ENCODE peak calls at places on chromosome 20, in four cellular contexts. S, O, A and P are unnamed samples.

GRCh38 chr20:22383156-22383555 is 201.2 kb downstream of the FOXA2 start:
- DNase-seq in A (no peak), O (no peak), S (no peak), P (no peak)

GRCh38 chr20:5789827-5790226 is 39.6 kb downstream of the SHLD1 start:
- DNase-seq in A (no peak), S (no peak), O (no peak), P (no peak)

GRCh38 chr20:35561268-35561667 is 19.4 kb downstream of the ERGIC3 start:
- DNase-seq in O (no peak), A (no peak), S (no peak), P (peak; percentile 51)

GRCh38 chr20:53652859-53653520 is 59.4 kb upstream of the ZNF217 start:
- DNase-seq in S (no peak), A (no peak), O (no peak), P (no peak)

GRCh38 chr20:54643761-54644160 is 168.4 kb downstream of the DOK5 start:
- DNase-seq in A (no peak), S (no peak), O (no peak), P (peak; percentile 7)

GRCh38 chr20:61310954-61311353 is 58.9 kb downstream of the CDH4 start:
- DNase-seq in S (no peak), A (no peak), O (no peak), P (no peak)

GRCh38 chr20:38290829-38291581 is 13.0 kb upstream of the BPI start:
- DNase-seq in A (no peak), O (peak; percentile 60), S (no peak), P (no peak)

GRCh38 chr20:33445881-33446615 is 2.5 kb upstream of the SNTA1 start:
- DNase-seq in O (no peak), A (no peak), S (no peak), P (no peak)

GRCh38 chr20:2918096-2919049 is 45.1 kb downstream of the PTPRA start:
- DNase-seq in A (no peak), S (no peak), O (no peak), P (no peak)

GRCh38 chr20:21557246-21557982 is 43.5 kb upstream of the NKX2-2 start:
- DNase-seq in S (no peak), A (no peak), O (no peak), P (no peak)

GRCh38 chr20:62008643-62009183 is 57.0 kb downstream of the TAF4 start:
- DNase-seq in O (no peak), S (no peak), A (no peak), P (no peak)

GRCh38 chr20:58651548-58651822 is 402 bp downstream of the STX16 start:
- DNase-seq in S (peak; percentile 43), A (no peak), O (peak; percentile 24), P (no peak)

GRCh38 chr20:58651823-58652605 is 931 bp downstream of the STX16 start:
- DNase-seq in O (peak; percentile 34), A (peak; percentile 89), S (no peak), P (peak; percentile 78)

GRCh38 chr20:58650776-58651547 is at the start of gene STX16:
- DNase-seq in O (peak; percentile 89), S (peak; percentile 80), A (peak; percentile 97), P (peak; percentile 95)

GRCh38 chr20:58649288-58650180 is 1.5 kb upstream of the STX16 start:
- DNase-seq in O (peak; percentile 30), A (peak; percentile 89), S (no peak), P (no peak)

GRCh38 chr20:58650181-58650775 is 805 bp upstream of the STX16 start:
- DNase-seq in S (peak; percentile 25), O (peak; percentile 50), A (peak; percentile 91), P (no peak)
- TF ChIP-seq CTCF in S (no peak), O (no peak), A (no peak), P (peak; percentile 27)

GRCh38 chr20:50256577-50256976 is 65.9 kb downstream of the CEBPB start:
- DNase-seq in S (no peak), A (no peak), O (no peak), P (no peak)
- TF ChIP-seq CTCF in S (no peak), A (no peak), O (no peak), P (no peak)

DNA sequence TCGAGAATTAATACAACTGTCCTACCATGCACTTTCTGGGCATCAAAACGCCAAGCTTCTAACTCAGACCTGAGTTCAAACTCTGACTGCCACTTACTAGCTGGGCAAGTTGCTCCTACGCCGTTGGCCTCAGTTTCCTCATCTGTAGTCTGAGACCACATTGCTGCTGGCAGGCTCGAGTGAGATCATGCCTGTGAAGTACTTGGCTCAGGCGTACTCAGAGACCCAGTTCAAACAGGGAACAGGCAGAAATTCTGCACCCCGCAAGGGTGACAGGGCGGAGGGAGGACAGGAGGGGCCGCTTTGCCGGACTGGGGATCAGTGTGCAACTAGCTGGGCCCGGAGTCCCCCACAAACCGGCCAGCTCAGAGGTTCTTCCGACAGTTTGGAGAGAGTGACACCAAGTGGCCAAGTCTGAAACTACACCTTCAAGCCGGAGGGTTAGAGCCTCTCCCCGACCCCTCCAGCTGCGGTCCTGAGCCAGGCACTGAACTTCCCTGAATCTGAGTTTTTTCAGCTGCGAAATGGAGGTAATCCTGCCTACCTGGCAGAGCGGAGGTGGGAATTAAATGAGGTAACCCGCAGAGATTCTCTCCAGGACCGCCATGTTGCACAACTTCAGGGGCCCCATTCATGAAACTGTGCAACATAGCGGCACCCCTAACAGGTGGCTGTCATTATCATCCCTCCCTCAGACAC is 46.0 kb upstream of the PTPN1 start:
- DNase-seq in O (peak; percentile 44), S (peak; percentile 55), A (peak; percentile 84), P (peak; percentile 60)
- TF ChIP-seq CTCF in O (peak; percentile 83), S (peak; percentile 78), A (peak; percentile 85), P (peak; percentile 77)

DNA sequence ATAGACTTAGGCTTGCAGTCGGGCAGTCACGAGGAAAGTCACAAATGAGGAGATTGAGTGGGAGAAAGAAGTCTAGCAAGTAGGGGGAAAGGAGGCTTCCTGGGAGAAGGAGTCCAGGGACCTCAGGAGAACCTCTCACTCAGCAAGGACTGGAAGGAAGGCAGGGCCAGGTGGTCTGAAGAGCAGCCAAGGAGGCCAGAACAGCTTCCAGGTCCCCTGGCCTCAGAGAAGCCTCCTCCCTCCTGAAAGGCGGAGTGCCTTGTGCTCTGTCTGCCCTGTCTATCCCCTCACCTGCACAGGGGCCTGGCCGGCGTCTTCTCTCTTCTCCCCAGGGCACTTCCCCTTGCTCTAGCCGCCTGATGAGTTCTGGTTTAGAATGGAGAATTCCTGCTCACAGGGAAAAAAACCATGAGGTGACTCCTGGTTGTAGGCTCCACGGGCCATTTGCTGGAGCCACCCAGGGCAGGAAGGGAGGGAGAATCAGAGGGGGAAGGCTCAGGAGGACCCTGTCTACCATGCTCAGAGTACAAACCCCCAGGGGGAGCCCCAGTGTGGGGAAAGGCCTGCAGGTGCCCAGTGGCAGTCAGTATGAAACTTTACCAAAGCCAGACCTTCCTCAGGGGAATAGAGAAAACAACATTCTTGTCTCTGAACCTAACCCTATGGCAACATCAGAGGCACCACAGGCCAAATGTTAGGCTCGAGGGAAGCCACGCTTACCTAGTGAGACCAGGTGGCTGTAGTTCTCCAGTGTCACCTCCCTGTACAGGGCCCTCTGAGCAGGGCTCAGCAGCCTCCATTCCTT is 11.2 kb downstream of the ZNF337 start:
- DNase-seq in S (no peak), O (no peak), A (no peak), P (no peak)
- TF ChIP-seq CTCF in S (no peak), O (no peak), A (no peak), P (no peak)